ENCODE peak calls at places on chromosomes 1 and 21, in five cellular contexts. One of them, this sample, is unnamed.

GRCh38 chr1:231571904-231572303 is 43.4 kb downstream of the TSNAX start:
- DNase-seq in neuronal stem cell: no peak
- DNase-seq in H9: no peak
- DNase-seq in H1: no peak
- DNase-seq in mesenchymal stem cell: no peak
- DNase-seq in this sample: no peak

GRCh38 chr1:186530104-186530503 is 69.2 kb upstream of the PDC start:
- DNase-seq in mesenchymal stem cell: peak; percentile 68
- DNase-seq in H9: no peak
- DNase-seq in neuronal stem cell: no peak
- DNase-seq in H1: no peak
- DNase-seq in this sample: peak; percentile 56

GRCh38 chr1:225875044-225875822 is 6.9 kb downstream of the TMEM63A start:
- DNase-seq in neuronal stem cell: no peak
- DNase-seq in H9: no peak
- DNase-seq in H1: no peak
- DNase-seq in mesenchymal stem cell: no peak
- DNase-seq in this sample: no peak

GRCh38 chr21:27146268-27146667 is 179.4 kb upstream of the ADAMTS5 start:
- DNase-seq in H1: no peak
- DNase-seq in mesenchymal stem cell: no peak
- DNase-seq in neuronal stem cell: no peak
- DNase-seq in H9: no peak
- DNase-seq in this sample: no peak

GRCh38 chr1:181424786-181425403 is 58.4 kb upstream of the CACNA1E start:
- DNase-seq in mesenchymal stem cell: peak; percentile 59
- DNase-seq in H9: peak; percentile 88
- DNase-seq in neuronal stem cell: peak; percentile 89
- DNase-seq in H1: peak; percentile 64
- DNase-seq in this sample: peak; percentile 58

GRCh38 chr1:147627435-147628110 is 42.8 kb downstream of the ACP6 start:
- DNase-seq in neuronal stem cell: peak; percentile 17
- DNase-seq in H9: peak; percentile 66
- DNase-seq in H1: no peak
- DNase-seq in mesenchymal stem cell: peak; percentile 58
- DNase-seq in this sample: peak; percentile 44

GRCh38 chr1:207826557-207827487 is 75.0 kb downstream of the CD46 start:
- DNase-seq in H9: no peak
- DNase-seq in neuronal stem cell: no peak
- DNase-seq in mesenchymal stem cell: peak; percentile 34
- DNase-seq in H1: no peak
- DNase-seq in this sample: no peak

GRCh38 chr1:172322219-172323061 is 98.0 kb upstream of the C1orf105 start:
- DNase-seq in H9: no peak
- DNase-seq in neuronal stem cell: no peak
- DNase-seq in H1: no peak
- DNase-seq in mesenchymal stem cell: peak; percentile 89
- DNase-seq in this sample: peak; percentile 88

GRCh38 chr1:31570228-31570627 is 6.1 kb upstream of the TINAGL1 start:
- DNase-seq in mesenchymal stem cell: no peak
- DNase-seq in H1: no peak
- DNase-seq in neuronal stem cell: no peak
- DNase-seq in H9: no peak
- DNase-seq in this sample: no peak

GRCh38 chr1:42774928-42775549 is 8.0 kb downstream of the C1orf50 start:
- DNase-seq in H1: no peak
- DNase-seq in H9: no peak
- DNase-seq in neuronal stem cell: no peak
- DNase-seq in mesenchymal stem cell: no peak
- DNase-seq in this sample: peak; percentile 6

GRCh38 chr1:1435094-1435903 is at the start of gene VWA1:
- DNase-seq in mesenchymal stem cell: peak; percentile 74
- DNase-seq in H9: no peak
- DNase-seq in H1: no peak
- DNase-seq in neuronal stem cell: no peak
- DNase-seq in this sample: peak; percentile 58

GRCh38 chr1:220748091-220748934 is at the start of gene MTARC2:
- DNase-seq in mesenchymal stem cell: peak; percentile 90
- DNase-seq in H9: peak; percentile 91
- DNase-seq in H1: peak; percentile 57
- DNase-seq in neuronal stem cell: peak; percentile 39
- DNase-seq in this sample: peak; percentile 49

GRCh38 chr1:52684545-52684944 is 13.6 kb downstream of the COA7 start:
- DNase-seq in H1: no peak
- DNase-seq in mesenchymal stem cell: no peak
- DNase-seq in H9: no peak
- DNase-seq in neuronal stem cell: no peak
- DNase-seq in this sample: no peak

GRCh38 chr1:94101613-94101940 is 19.4 kb downstream of the ABCA4 start:
- DNase-seq in H1: no peak
- DNase-seq in neuronal stem cell: no peak
- DNase-seq in H9: no peak
- DNase-seq in mesenchymal stem cell: no peak
- DNase-seq in this sample: peak; percentile 11

GRCh38 chr1:157292809-157293564 is 154.8 kb upstream of the ETV3 start:
- DNase-seq in H1: no peak
- DNase-seq in neuronal stem cell: no peak
- DNase-seq in H9: no peak
- DNase-seq in mesenchymal stem cell: no peak
- DNase-seq in this sample: no peak

GRCh38 chr1:213727853-213728592 is 259.8 kb upstream of the PROX1 start:
- DNase-seq in neuronal stem cell: no peak
- DNase-seq in H1: no peak
- DNase-seq in H9: no peak
- DNase-seq in mesenchymal stem cell: no peak
- DNase-seq in this sample: no peak

DNA sequence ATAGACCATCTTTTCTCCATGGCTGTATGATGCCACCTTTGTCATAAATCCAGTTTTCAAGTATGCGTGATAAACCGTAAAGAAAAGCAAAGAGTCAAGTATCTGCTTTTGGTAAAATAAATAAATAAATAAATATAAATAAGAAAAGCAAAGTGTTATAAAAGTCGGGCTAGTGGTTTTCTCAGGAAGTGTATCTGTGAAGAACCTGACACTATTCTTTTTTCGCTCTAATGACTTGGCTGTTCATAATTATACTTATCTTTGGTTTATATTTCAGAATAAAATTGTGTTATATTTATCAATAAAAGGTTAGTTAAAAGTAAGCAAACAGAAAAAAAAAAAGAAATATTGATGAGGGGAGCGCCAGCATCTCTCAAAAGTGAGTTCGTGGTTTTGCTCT is 594 bp upstream of the EXO5 start:
- DNase-seq in H1: no peak
- DNase-seq in mesenchymal stem cell: no peak
- DNase-seq in H9: no peak
- DNase-seq in neuronal stem cell: no peak
- DNase-seq in this sample: no peak
- H2BK120ac ChIP-seq in H1: no peak overlapping the region
- H2BK120ac ChIP-seq in mesenchymal stem cell: peak overlapping the region; percentile 87
- H2BK120ac ChIP-seq in H9: no peak overlapping the region
- H2BK120ac ChIP-seq in neuronal stem cell: no peak overlapping the region
- H2BK120ac ChIP-seq in this sample: no peak overlapping the region

GRCh38 chr1:161044535-161044907 is 1.3 kb downstream of the USF1 start:
- DNase-seq in neuronal stem cell: no peak
- DNase-seq in mesenchymal stem cell: no peak
- DNase-seq in H9: no peak
- DNase-seq in H1: no peak
- DNase-seq in this sample: peak; percentile 20

GRCh38 chr1:161045749-161046573 is at the start of gene USF1:
- DNase-seq in mesenchymal stem cell: peak; percentile 97
- DNase-seq in H9: peak; percentile 95
- DNase-seq in H1: peak; percentile 86
- DNase-seq in neuronal stem cell: peak; percentile 93
- DNase-seq in this sample: peak; percentile 95

GRCh38 chr1:161047436-161048420 is 2.0 kb upstream of the USF1 start:
- DNase-seq in neuronal stem cell: no peak
- DNase-seq in H9: no peak
- DNase-seq in H1: no peak
- DNase-seq in mesenchymal stem cell: no peak
- DNase-seq in this sample: no peak

GRCh38 chr1:161044908-161045748 is 649 bp downstream of the USF1 start:
- DNase-seq in neuronal stem cell: peak; percentile 51
- DNase-seq in mesenchymal stem cell: peak; percentile 83
- DNase-seq in H9: peak; percentile 72
- DNase-seq in H1: no peak
- DNase-seq in this sample: peak; percentile 58

GRCh38 chr1:161046574-161047167 is 894 bp upstream of the USF1 start:
- DNase-seq in H1: no peak
- DNase-seq in neuronal stem cell: no peak
- DNase-seq in H9: no peak
- DNase-seq in mesenchymal stem cell: no peak
- DNase-seq in this sample: no peak
- H2BK120ac ChIP-seq in H1: no peak overlapping the region
- H2BK120ac ChIP-seq in neuronal stem cell: no peak overlapping the region
- H2BK120ac ChIP-seq in H9: no peak overlapping the region
- H2BK120ac ChIP-seq in mesenchymal stem cell: peak overlapping the region; percentile 69
- H2BK120ac ChIP-seq in this sample: no peak overlapping the region

DNA sequence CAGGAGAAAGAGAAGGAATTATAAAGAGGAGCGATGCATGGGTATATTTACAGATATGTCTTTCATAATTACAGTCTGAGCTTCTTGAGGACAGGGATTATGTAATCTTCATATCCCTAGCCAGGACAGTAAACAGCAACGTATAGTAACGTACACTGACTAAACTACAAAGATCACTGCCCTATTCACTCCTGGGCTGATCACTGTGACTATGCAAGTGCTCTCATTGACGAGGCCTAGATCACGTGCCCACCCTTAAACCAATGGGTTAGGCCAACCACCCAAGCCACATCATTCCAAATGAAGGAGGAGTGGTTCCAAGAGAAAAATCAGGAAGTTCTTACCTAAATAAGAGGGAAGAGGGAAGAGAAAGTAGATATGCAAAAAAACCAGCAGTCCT is 18.5 kb downstream of the PIK3R3 start:
- DNase-seq in mesenchymal stem cell: no peak
- DNase-seq in H9: no peak
- DNase-seq in neuronal stem cell: no peak
- DNase-seq in H1: no peak
- DNase-seq in this sample: no peak
- H2BK120ac ChIP-seq in mesenchymal stem cell: no peak overlapping the region
- H2BK120ac ChIP-seq in H9: no peak overlapping the region
- H2BK120ac ChIP-seq in neuronal stem cell: no peak overlapping the region
- H2BK120ac ChIP-seq in H1: no peak overlapping the region
- H2BK120ac ChIP-seq in this sample: no peak overlapping the region

DNA sequence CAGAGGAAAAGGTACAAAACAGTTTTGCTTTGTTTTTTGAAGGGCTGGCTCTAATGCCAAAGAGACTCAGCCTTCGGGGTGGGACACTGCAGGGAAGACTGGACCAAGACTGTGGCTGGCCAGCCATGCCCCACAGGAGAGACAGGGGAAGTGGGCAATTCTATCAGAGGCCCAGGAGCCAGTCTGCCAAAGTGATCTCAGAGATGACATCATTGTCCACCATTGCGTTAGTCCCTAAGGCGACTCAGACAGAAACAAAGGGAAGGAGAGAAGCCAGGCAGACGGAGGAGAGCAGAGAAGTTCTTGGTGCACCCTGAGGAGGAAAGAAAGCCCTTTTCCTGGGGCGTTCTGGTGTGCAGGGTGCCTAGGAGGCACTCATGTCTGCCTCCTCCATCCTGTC is 26.4 kb downstream of the OPTC start:
- DNase-seq in H9: no peak
- DNase-seq in mesenchymal stem cell: peak; percentile 70
- DNase-seq in neuronal stem cell: no peak
- DNase-seq in H1: no peak
- DNase-seq in this sample: peak; percentile 81
- H2BK120ac ChIP-seq in H9: no peak overlapping the region
- H2BK120ac ChIP-seq in mesenchymal stem cell: no peak overlapping the region
- H2BK120ac ChIP-seq in neuronal stem cell: no peak overlapping the region
- H2BK120ac ChIP-seq in H1: no peak overlapping the region
- H2BK120ac ChIP-seq in this sample: peak overlapping the region; percentile 74